ENCODE peak calls at places on chromosomes 7 and 10, in six cellular contexts. Z is GM13976, C is fibroblast of lung, O is cardiac fibroblast, R is left lung, T is AG09309. U is an unnamed sample.

GRCh38 chr7:130201796-130202195 is 3.4 kb downstream of the TMEM209 start:
- DNase-seq in R (no peak), T (no peak), Z (no peak), O (no peak), C (no peak), U (no peak)

GRCh38 chr10:49001402-49001801 is 61.8 kb upstream of the LRRC18 start:
- DNase-seq in R (no peak), O (no peak), C (no peak), T (no peak), Z (no peak), U (peak; percentile 59)

GRCh38 chr7:134798155-134798554 is 18.7 kb downstream of the CALD1 start:
- DNase-seq in O (peak; percentile 63), T (no peak), C (no peak), R (no peak), Z (no peak), U (no peak)

GRCh38 chr10:71598673-71599072 is 120.9 kb downstream of the C10orf105 start:
- DNase-seq in R (peak; percentile 82), O (peak; percentile 60), T (peak; percentile 37), C (peak; percentile 64), Z (no peak), U (no peak)

GRCh38 chr10:9824546-9825164 is 1193.0 kb upstream of the CELF2 start:
- DNase-seq in R (no peak), Z (no peak), T (no peak), O (no peak), C (no peak), U (no peak)

GRCh38 chr7:149002604-149003003 is 25.7 kb downstream of the PDIA4 start:
- DNase-seq in Z (no peak), R (no peak), C (no peak), O (no peak), T (no peak), U (no peak)

GRCh38 chr10:110363572-110364411 is 59.1 kb upstream of the SMNDC1 start:
- DNase-seq in T (no peak), O (no peak), C (no peak), Z (no peak), R (no peak), U (no peak)

GRCh38 chr10:103467391-103467790 is 8.7 kb upstream of the CALHM1 start:
- DNase-seq in T (no peak), O (no peak), C (no peak), Z (peak; percentile 69), R (no peak), U (no peak)

GRCh38 chr10:31929986-31930675 is 1.5 kb upstream of the ARHGAP12 start:
- DNase-seq in O (no peak), C (peak; percentile 41), T (no peak), R (no peak), Z (peak; percentile 24), U (no peak)

GRCh38 chr10:121033371-121033770 is 182.2 kb downstream of the WDR11 start:
- DNase-seq in C (no peak), T (no peak), R (no peak), O (no peak), Z (no peak), U (no peak)

GRCh38 chr7:151087247-151088018 is 1.2 kb downstream of the AGAP3 start:
- DNase-seq in O (peak; percentile 60), Z (peak; percentile 70), R (peak; percentile 62), C (peak; percentile 62), T (no peak), U (no peak)

GRCh38 chr7:3277604-3278572 is 23.2 kb upstream of the SDK1 start:
- DNase-seq in T (no peak), R (no peak), O (no peak), Z (no peak), C (no peak), U (no peak)

GRCh38 chr7:76269895-76270294 is 32.6 kb upstream of the HSPB1 start:
- DNase-seq in O (no peak), Z (no peak), T (no peak), C (no peak), R (no peak), U (no peak)

GRCh38 chr10:34249634-34250033 is 565.5 kb downstream of the PARD3 start:
- DNase-seq in Z (no peak), T (no peak), R (no peak), C (no peak), O (no peak), U (no peak)

GRCh38 chr10:48455392-48456151 is 149.1 kb downstream of the MAPK8 start:
- DNase-seq in T (no peak), C (no peak), R (no peak), O (no peak), Z (no peak), U (peak; percentile 55)

GRCh38 chr10:34709637-34710390 is 105.3 kb downstream of the PARD3 start:
- DNase-seq in C (peak; percentile 29), R (no peak), Z (no peak), O (no peak), T (no peak), U (no peak)

GRCh38 chr7:132580277-132580676 is 4.0 kb upstream of the PLXNA4 start:
- DNase-seq in C (no peak), R (no peak), Z (peak; percentile 34), O (no peak), T (no peak), U (no peak)

GRCh38 chr10:12906051-12906541 is 95.4 kb downstream of the CCDC3 start:
- DNase-seq in Z (no peak), T (no peak), R (no peak), O (no peak), C (no peak), U (peak; percentile 58)

GRCh38 chr10:15106352-15107013 is 9.3 kb downstream of the RPP38 start:
- DNase-seq in O (peak; percentile 83), Z (peak; percentile 68), C (peak; percentile 81), R (peak; percentile 54), T (no peak), U (peak; percentile 77)

GRCh38 chr10:129614341-129614740 is 147.3 kb downstream of the MGMT start:
- DNase-seq in R (no peak), C (no peak), O (no peak), Z (no peak), T (no peak), U (no peak)

GRCh38 chr10:126259883-126260282 is 128.4 kb downstream of the ADAM12 start:
- DNase-seq in C (no peak), T (no peak), R (no peak), O (peak; percentile 25), Z (no peak), U (no peak)

GRCh38 chr7:12475362-12476063 is 71.8 kb upstream of the VWDE start:
- DNase-seq in Z (no peak), R (no peak), O (peak; percentile 63), T (no peak), C (peak; percentile 73), U (no peak)

GRCh38 chr10:102540023-102540422 is 36.3 kb downstream of the SUFU start:
- DNase-seq in R (no peak), T (no peak), Z (peak; percentile 51), C (peak; percentile 17), O (peak; percentile 34), U (no peak)

GRCh38 chr10:3469639-3470020 is 297.0 kb upstream of the PITRM1 start:
- DNase-seq in R (no peak), C (no peak), T (no peak), O (peak; percentile 83), Z (no peak), U (no peak)

DNA sequence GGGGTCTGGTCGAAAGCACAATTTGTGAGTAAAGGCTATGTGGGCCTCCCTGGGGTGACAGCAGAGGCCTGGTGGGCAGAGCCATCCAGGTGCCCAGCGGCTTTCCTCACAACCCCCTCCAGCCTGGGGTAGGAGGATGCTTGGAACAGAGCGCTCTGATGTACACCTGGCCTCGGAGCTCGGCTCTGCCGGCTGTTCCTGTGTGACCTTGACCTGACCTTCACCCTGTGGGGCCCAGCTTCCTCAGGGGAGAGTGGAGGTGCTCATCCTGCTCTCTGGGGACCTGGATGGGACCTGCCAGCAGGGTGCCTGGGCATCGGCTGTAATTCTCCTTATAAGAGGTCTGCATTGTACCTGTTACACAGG is 28.9 kb downstream of the RET start:
- DNase-seq in C (no peak), R (no peak), T (no peak), O (no peak), Z (no peak), U (no peak)
- TF ChIP-seq CTCF in C (no peak), R (no peak), T (no peak), O (no peak), Z (no peak), U (peak; percentile 27)

DNA sequence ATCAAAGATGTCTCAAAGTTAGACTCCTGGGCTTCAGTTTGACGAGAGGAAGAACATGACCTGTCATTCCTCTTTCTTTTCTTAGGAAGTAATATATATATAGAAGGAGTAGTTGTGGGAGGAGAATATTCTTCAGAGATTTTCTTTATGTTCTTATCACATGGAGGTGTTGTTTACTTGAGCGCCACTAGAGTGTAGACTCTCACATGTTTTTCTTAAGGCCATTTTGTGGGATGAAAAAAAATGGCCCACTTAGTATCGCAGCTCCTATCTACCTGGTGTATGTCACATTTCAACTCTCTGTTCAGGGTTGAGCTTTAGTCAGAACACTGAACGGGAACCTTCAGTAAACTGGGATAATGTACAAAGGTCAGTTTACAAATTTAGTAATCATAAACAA is 645.2 kb downstream of the PHTF2 start:
- DNase-seq in R (no peak), O (no peak), Z (no peak), C (no peak), T (no peak), U (no peak)
- TF ChIP-seq CTCF in R (no peak), O (no peak), Z (no peak), C (no peak), T (no peak), U (peak; percentile 32)

GRCh38 chr7:157840913-157841756 is 504.3 kb downstream of the DNAJB6 start:
- DNase-seq in C (no peak), T (no peak), Z (no peak), O (no peak), R (no peak), U (no peak)
- TF ChIP-seq CTCF in C (no peak), T (no peak), Z (no peak), O (no peak), R (no peak), U (peak; percentile 48)

GRCh38 chr10:73785221-73785720 is at the start of gene ZSWIM8:
- DNase-seq in O (peak; percentile 97), R (peak; percentile 89), T (peak; percentile 88), Z (peak; percentile 93), C (peak; percentile 98), U (peak; percentile 82)
- TF ChIP-seq CTCF in O (no peak), R (no peak), T (no peak), Z (no peak), C (no peak), U (no peak)

U was measured in type B pancreatic cell.